ENCODE peak calls at places on chromosomes 11 and 22, in seven cellular contexts. X is adrenal gland; B is osteocyte; H is activated CD8-positive, alpha-beta T cell treated with anti-CD3 and anti-CD28 coated beads for 36 hours; L is testis; U is epithelial cell of esophagus; S is H1. N is an unnamed sample.

GRCh38 chr11:75032550-75032935 is 43.8 kb downstream of the NEU3 start:
- DNase-seq in X (no peak), B (peak), H (no peak), L (no peak), U (no peak), S (peak), N (no peak)

GRCh38 chr11:2271077-2271326 is 614 bp upstream of the ASCL2 start:
- DNase-seq in X (no peak), B (no peak), H (peak), L (peak), U (peak), S (peak), N (no peak)

GRCh38 chr22:35681454-35682050 is 33.3 kb downstream of the APOL6 start:
- DNase-seq in X (no peak), B (peak), H (no peak), L (no peak), U (peak), S (peak), N (peak)

GRCh38 chr11:66413167-66413566 is 7.7 kb upstream of the NPAS4 start:
- DNase-seq in X (no peak), B (no peak), H (no peak), L (no peak), U (no peak), S (no peak), N (no peak)

GRCh38 chr11:36109499-36109849 is 165.6 kb downstream of the LDLRAD3 start:
- DNase-seq in X (no peak), B (no peak), H (no peak), L (no peak), U (no peak), S (no peak), N (no peak)

GRCh38 chr22:46537946-46538815 is 761 bp upstream of the CELSR1 start:
- DNase-seq in X (no peak), B (no peak), H (no peak), L (no peak), U (peak), S (peak), N (peak)

GRCh38 chr11:126194121-126194543 is 17.3 kb downstream of the RPUSD4 start:
- DNase-seq in X (peak), B (no peak), H (peak), L (peak), U (peak), S (peak), N (peak)

GRCh38 chr11:24496728-24497396 is at the start of gene LUZP2:
- DNase-seq in X (peak), B (peak), H (no peak), L (peak), U (peak), S (peak), N (peak)

GRCh38 chr11:62508336-62509058 is 38.1 kb downstream of the AHNAK start:
- DNase-seq in X (peak), B (peak), H (peak), L (peak), U (peak), S (peak), N (peak)

GRCh38 chr11:122731500-122731913 is 76.0 kb downstream of the UBASH3B start:
- DNase-seq in X (no peak), B (no peak), H (no peak), L (no peak), U (no peak), S (no peak), N (no peak)

GRCh38 chr22:41966607-41967240 is 2.5 kb upstream of the SEPTIN3 start:
- DNase-seq in X (peak), B (no peak), H (peak), L (peak), U (peak), S (peak), N (peak)

GRCh38 chr11:34342008-34342533 is 15.7 kb downstream of the ABTB2 start:
- DNase-seq in X (no peak), B (no peak), H (no peak), L (peak), U (no peak), S (no peak), N (no peak)

GRCh38 chr11:33859306-33859705 is 32.6 kb downstream of the LMO2 start:
- DNase-seq in X (no peak), B (no peak), H (no peak), L (no peak), U (no peak), S (no peak), N (no peak)

GRCh38 chr11:107457205-107457557 is 444 bp downstream of the CWF19L2 start:
- DNase-seq in X (no peak), B (no peak), H (peak), L (no peak), U (peak), S (no peak), N (peak)

GRCh38 chr11:126628790-126629621 is 273.5 kb downstream of the ST3GAL4 start:
- DNase-seq in X (no peak), B (no peak), H (no peak), L (no peak), U (no peak), S (no peak), N (no peak)

GRCh38 chr11:43327987-43328386 is 16.2 kb downstream of the API5 start:
- DNase-seq in X (peak), B (no peak), H (no peak), L (no peak), U (peak), S (no peak), N (peak)

GRCh38 chr22:31177420-31178162 is 17.6 kb downstream of the RNF185 start:
- DNase-seq in X (no peak), B (no peak), H (no peak), L (no peak), U (peak), S (no peak), N (peak)

DNA sequence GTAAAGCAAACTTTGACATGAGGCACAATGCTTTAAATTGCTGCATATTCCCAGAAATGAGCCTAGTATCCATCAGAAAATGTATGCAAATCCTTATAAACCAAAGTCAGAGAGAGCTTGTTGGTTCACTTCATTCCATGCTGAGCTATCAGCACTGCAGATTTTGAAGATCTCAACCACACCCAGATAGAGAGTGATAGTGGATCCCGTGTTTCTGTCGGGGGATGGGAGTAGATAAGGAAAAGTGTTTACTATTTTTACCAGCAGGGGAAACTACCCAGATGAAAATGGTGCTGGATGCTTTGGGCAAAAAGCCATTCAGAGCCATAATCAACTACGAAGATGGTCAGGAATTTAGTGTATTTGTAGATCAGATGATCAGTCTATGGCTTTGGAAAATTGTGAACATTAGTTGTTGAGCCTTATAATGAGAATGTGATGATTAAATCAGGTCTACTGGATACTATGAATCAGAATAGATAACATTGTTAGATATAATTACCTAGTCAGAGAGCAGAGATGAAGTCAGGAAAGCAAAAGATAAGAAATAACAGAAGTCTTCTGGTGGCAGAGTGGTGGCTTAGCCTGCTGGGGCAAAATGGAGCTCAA is 10.8 kb downstream of the OR51B6 start:
- DNase-seq in X (no peak), B (no peak), H (no peak), L (no peak), U (no peak), S (no peak), N (no peak)
- TF ChIP-seq CTCF in X (no peak), B (no peak), H (no peak), L (no peak), U (no peak), S (no peak), N (no peak)

DNA sequence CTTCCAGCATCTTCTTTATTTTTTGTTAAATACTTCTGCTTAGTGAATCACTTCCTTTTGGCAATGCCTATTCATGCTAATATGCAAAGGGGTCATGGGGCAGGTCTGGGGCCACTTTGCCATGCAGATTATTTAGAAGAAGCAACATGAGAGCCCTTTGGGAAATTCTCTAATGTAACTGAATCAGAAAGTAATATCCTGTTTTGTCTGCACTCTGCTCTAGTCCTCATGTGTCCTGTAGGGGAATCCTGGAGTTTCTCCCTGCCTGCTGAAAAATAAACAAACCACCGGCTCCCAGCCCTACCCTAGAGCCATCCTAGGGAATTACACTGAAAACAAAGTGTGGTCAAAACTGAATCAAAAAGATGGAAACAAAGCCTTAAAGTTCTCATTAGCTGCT is 176.4 kb upstream of the POU2AF2 start:
- DNase-seq in X (no peak), B (no peak), H (no peak), L (no peak), U (peak), S (no peak), N (peak)
- TF ChIP-seq CTCF in X (no peak), B (peak), H (no peak), L (no peak), U (peak), S (peak), N (no peak)

GRCh38 chr11:133214646-133215045 is 317.7 kb downstream of the OPCML start:
- DNase-seq in X (no peak), B (no peak), H (no peak), L (no peak), U (no peak), S (no peak), N (no peak)

GRCh38 chr11:133215529-133216230 is 316.6 kb downstream of the OPCML start:
- DNase-seq in X (no peak), B (no peak), H (no peak), L (no peak), U (no peak), S (no peak), N (no peak)

GRCh38 chr11:133219543-133219942 is 312.8 kb downstream of the OPCML start:
- DNase-seq in X (no peak), B (no peak), H (no peak), L (no peak), U (no peak), S (peak), N (no peak)
- TF ChIP-seq CTCF in X (no peak), B (no peak), H (no peak), L (no peak), U (no peak), S (peak), N (no peak)

GRCh38 chr11:73477518-73477917 is 101.3 kb downstream of the RELT start:
- DNase-seq in X (no peak), B (no peak), H (no peak), L (no peak), U (no peak), S (no peak), N (no peak)

GRCh38 chr11:73480677-73481076 is 104.5 kb downstream of the RELT start:
- DNase-seq in X (no peak), B (no peak), H (no peak), L (no peak), U (peak), S (no peak), N (no peak)

GRCh38 chr11:73481626-73482025 is 105.4 kb downstream of the RELT start:
- DNase-seq in X (no peak), B (no peak), H (no peak), L (no peak), U (no peak), S (no peak), N (no peak)

GRCh38 chr11:73475549-73475948 is 99.3 kb downstream of the RELT start:
- DNase-seq in X (no peak), B (no peak), H (no peak), L (no peak), U (no peak), S (no peak), N (no peak)

DNA sequence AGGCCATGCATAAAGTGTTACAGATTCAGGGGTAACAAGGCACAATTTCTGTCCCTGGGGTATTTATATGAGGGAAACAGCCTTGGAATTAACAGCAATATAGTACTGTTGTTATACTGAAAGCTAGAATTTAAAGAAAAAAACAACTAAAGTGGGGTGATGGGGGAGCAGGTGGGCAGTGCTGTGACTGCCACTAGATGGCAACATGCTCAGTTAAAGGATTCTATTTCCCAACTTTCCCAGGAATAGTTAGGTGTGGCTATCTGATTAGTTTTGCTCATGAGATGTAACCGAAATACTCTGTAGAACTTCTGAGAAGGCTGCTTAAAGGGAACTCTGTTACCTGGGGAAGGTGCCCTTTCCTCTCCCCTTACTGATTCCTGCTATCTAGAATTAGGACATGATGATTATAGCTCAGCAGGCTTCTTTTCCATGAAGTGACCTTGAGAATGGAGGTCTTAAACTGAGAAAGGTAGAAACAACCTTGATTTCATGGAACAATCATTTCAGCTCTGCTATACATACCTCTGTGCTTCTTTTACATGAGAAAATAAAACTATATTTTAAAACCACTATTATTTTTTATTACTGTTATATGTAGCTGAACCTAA is 102.6 kb downstream of the RELT start:
- DNase-seq in X (no peak), B (no peak), H (peak), L (no peak), U (peak), S (no peak), N (peak)
- TF ChIP-seq CTCF in X (peak), B (peak), H (peak), L (peak), U (peak), S (peak), N (peak)

GRCh38 chr11:58745705-58746364 is 14.1 kb upstream of the GLYAT start:
- DNase-seq in X (no peak), B (no peak), H (no peak), L (no peak), U (no peak), S (no peak), N (no peak)

GRCh38 chr11:58742140-58742539 is 10.4 kb upstream of the GLYAT start:
- DNase-seq in X (no peak), B (no peak), H (no peak), L (no peak), U (no peak), S (no peak), N (no peak)

GRCh38 chr11:58744988-58745704 is 13.4 kb upstream of the GLYAT start:
- DNase-seq in X (no peak), B (no peak), H (no peak), L (no peak), U (no peak), S (no peak), N (no peak)

GRCh38 chr11:58741127-58741526 is 9.4 kb upstream of the GLYAT start:
- DNase-seq in X (no peak), B (no peak), H (no peak), L (no peak), U (no peak), S (no peak), N (no peak)

DNA sequence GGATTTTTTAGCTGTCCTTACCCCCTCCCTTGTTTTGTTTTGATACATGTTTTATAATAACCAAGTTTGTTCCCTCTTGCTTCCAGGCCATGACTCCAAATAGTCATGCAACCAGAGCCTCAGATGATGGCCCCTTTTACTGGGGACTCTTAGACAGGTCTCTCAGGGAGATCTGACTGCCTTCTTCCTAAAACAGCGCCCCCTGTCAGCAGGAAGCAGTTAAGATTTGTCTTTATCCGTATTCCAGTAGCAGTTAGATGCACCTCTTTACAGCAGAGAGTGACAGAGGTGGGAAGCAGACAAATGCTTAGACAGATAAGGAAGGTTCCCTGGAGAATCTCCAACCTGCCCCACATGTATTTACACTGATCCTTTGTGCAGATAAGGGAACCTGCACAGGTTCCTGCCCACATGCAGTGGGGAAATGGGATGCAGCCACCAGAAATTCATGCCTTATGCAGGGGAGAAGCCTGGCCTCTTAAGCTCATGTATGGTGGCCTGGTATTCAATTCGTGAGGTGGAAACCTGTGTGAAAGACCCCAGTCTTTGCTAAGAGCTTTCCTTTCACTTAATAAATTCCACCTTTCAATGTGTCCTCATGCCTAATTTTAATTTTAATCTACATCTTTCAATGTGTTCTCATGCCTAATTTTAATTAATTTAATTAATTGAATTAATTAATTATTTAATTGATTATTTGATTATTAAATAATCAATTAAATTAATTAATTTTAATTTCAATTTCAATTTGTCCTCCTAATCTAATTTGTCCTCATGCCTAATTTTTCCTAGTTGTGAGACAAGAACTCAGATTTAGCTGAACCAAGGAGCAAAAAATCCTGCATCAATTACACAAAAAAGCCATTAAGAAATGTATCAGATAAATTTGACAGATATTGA is 11.5 kb upstream of the GLYAT start:
- DNase-seq in X (no peak), B (no peak), H (no peak), L (no peak), U (no peak), S (no peak), N (no peak)
- TF ChIP-seq CTCF in X (no peak), B (peak), H (peak), L (no peak), U (no peak), S (peak), N (no peak)

GRCh38 chr11:44785856-44786606 is 59.3 kb downstream of the TSPAN18 start:
- DNase-seq in X (no peak), B (no peak), H (peak), L (no peak), U (no peak), S (no peak), N (no peak)
- TF ChIP-seq CTCF in X (no peak), B (peak), H (peak), L (no peak), U (no peak), S (peak), N (no peak)

GRCh38 chr11:119218141-119218878 is 12.2 kb downstream of the CBL start:
- DNase-seq in X (no peak), B (no peak), H (peak), L (no peak), U (peak), S (no peak), N (peak)

GRCh38 chr11:119228535-119229302 is 22.6 kb downstream of the CBL start:
- DNase-seq in X (no peak), B (no peak), H (no peak), L (no peak), U (no peak), S (no peak), N (no peak)

GRCh38 chr11:119223856-119224255 is 17.7 kb downstream of the CBL start:
- DNase-seq in X (no peak), B (no peak), H (no peak), L (no peak), U (no peak), S (no peak), N (no peak)

GRCh38 chr11:119222308-119222707 is 16.2 kb downstream of the CBL start:
- DNase-seq in X (no peak), B (no peak), H (no peak), L (no peak), U (no peak), S (no peak), N (no peak)

DNA sequence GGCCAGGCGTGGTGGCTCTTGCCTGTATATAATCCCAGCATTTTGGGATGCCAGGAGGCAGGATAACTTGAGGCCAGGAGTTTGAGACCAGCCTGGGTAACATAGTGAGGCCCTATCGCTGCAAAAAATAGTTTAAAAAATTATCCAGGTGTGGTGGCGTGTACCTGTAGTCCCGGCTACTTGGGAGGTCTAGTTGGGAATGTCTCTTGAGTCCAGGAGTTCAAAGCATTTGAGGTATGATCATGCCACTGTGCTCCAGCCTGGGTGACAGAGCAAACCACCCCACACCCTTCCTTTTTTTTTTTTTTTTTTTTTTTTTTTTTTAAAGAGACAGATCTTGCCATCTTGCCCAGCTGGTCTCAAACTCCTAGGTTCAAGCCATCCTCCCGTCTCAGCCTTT is 16.8 kb downstream of the CBL start:
- DNase-seq in X (no peak), B (peak), H (no peak), L (no peak), U (no peak), S (no peak), N (no peak)
- TF ChIP-seq CTCF in X (no peak), B (no peak), H (no peak), L (no peak), U (no peak), S (no peak), N (no peak)

DNA sequence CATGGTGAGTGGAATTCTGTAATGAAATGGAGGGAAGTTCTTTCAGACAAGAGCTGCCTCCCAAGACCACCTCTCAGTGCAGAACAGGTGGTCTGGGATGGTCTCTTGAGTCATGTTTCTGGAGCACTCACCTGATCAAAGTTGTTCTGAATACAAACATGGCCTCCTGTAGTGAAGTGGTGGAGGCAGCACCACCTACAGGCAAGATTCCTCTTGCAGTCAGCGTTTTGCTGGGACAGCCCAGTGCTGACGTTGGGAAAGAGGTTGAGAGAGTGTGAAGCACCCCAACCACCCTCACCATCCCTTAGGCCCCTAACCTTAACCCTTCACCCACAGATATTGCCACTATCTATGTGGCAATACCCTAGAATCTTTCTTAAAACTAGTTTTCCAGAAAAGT is 371.4 kb downstream of the CADM1 start:
- DNase-seq in X (peak), B (no peak), H (peak), L (peak), U (peak), S (no peak), N (no peak)
- TF ChIP-seq CTCF in X (no peak), B (no peak), H (no peak), L (peak), U (no peak), S (peak), N (peak)

GRCh38 chr11:68148071-68148805 is 27.1 kb upstream of the CHKA start:
- DNase-seq in X (no peak), B (no peak), H (no peak), L (no peak), U (no peak), S (no peak), N (no peak)
- TF ChIP-seq CTCF in X (no peak), B (no peak), H (no peak), L (no peak), U (no peak), S (no peak), N (no peak)

N was measured in bronchial epithelial cell.